ENCODE peak calls at places on chromosomes 11 and 22, in six cellular contexts. X, R, B, C, K and S are unnamed samples.
A peak's percentile ranks its signal among the peaks of the same experiment; 100 is the strongest.

GRCh38 chr11:70501026-70501901 is 102.9 kb downstream of the CTTN start:
- DNase-seq in X (no peak), R (peak; percentile 68), B (no peak), C (no peak), K (no peak), S (no peak)

GRCh38 chr11:71120346-71120963 is 131.9 kb downstream of the SHANK2 start:
- DNase-seq in X (peak; percentile 6), R (no peak), B (no peak), C (no peak), K (peak; percentile 42), S (peak; percentile 66)

GRCh38 chr22:37563153-37564081 is 3.1 kb downstream of the CDC42EP1 start:
- DNase-seq in X (peak; percentile 91), R (peak; percentile 98), B (peak; percentile 35), C (peak; percentile 91), K (peak; percentile 77), S (peak; percentile 82)

GRCh38 chr11:100769617-100770016 is 82.5 kb downstream of the ARHGAP42 start:
- DNase-seq in X (no peak), R (no peak), B (no peak), C (no peak), K (no peak), S (no peak)

GRCh38 chr11:122895591-122895990 is 13.0 kb downstream of the JHY start:
- DNase-seq in X (no peak), R (no peak), B (no peak), C (no peak), K (no peak), S (no peak)

GRCh38 chr22:46286941-46287872 is 9.5 kb upstream of the GTSE1 start:
- DNase-seq in X (no peak), R (no peak), B (no peak), C (no peak), K (no peak), S (no peak)

GRCh38 chr11:35803115-35803514 is 140.5 kb downstream of the TRIM44 start:
- DNase-seq in X (no peak), R (no peak), B (no peak), C (no peak), K (no peak), S (no peak)

GRCh38 chr11:2092956-2093412 is 46.2 kb downstream of the IGF2 start:
- DNase-seq in X (peak; percentile 62), R (peak; percentile 77), B (no peak), C (peak; percentile 88), K (peak; percentile 71), S (peak; percentile 98)

GRCh38 chr11:125685228-125685627 is 4.6 kb upstream of the ACRV1 start:
- DNase-seq in X (no peak), R (no peak), B (no peak), C (no peak), K (no peak), S (no peak)

GRCh38 chr11:44453871-44454270 is 111.6 kb upstream of the CD82 start:
- DNase-seq in X (no peak), R (no peak), B (no peak), C (peak; percentile 31), K (no peak), S (no peak)

GRCh38 chr11:128779036-128779435 is 85.2 kb downstream of the FLI1 start:
- DNase-seq in X (no peak), R (no peak), B (no peak), C (no peak), K (no peak), S (no peak)

GRCh38 chr22:37282385-37282677 is at the start of gene CYTH4:
- DNase-seq in X (no peak), R (no peak), B (no peak), C (no peak), K (peak; percentile 80), S (peak; percentile 70)

GRCh38 chr22:28821452-28821851 is 21.1 kb upstream of the XBP1 start:
- DNase-seq in X (no peak), R (no peak), B (no peak), C (no peak), K (no peak), S (no peak)

DNA sequence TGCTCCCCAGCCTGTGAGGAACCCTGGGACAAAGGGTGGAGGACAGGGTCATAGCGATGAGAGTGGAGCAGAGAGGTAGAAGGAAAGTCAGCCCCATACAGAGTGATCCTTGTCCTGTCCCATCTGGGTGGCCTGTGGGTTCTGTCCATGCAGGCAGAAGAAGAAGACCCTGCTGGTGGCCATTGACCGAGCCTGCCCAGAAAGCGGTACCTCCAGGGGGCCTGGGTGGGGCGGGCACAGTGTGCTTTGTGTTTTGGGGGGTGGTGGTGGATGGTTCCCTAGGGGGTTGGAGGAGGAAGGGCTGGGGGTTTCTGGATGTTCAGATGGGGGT is 7.9 kb downstream of the SIDT2 start:
- DNase-seq in X (no peak), R (no peak), B (no peak), C (peak; percentile 59), K (no peak), S (no peak)
- H3K4me1 ChIP-seq in X (no peaks in the 10 kb centered on the region), R (no peaks in the 10 kb centered on the region), B (no peaks in the 10 kb centered on the region), C (peaks cover 20% of the 10 kb centered on the region), K (peaks cover 3% of the 10 kb centered on the region), S (peaks cover 43% of the 10 kb centered on the region)

GRCh38 chr11:86811637-86812321 is 11.4 kb downstream of the PRSS23 start:
- DNase-seq in X (peak; percentile 62), R (peak; percentile 81), B (no peak), C (no peak), K (no peak), S (peak; percentile 55)
- H3K4me1 ChIP-seq in X (peaks cover 19% of the 10 kb centered on the region), R (peaks cover 38% of the 10 kb centered on the region), B (no peaks in the 10 kb centered on the region), C (peaks cover 21% of the 10 kb centered on the region), K (no peaks in the 10 kb centered on the region), S (peaks cover 53% of the 10 kb centered on the region)

GRCh38 chr11:117183724-117184349 is 5.3 kb downstream of the SIDT2 start:
- DNase-seq in X (no peak), R (no peak), B (no peak), C (no peak), K (no peak), S (peak; percentile 73)

GRCh38 chr11:117187799-117188481 is 9.4 kb downstream of the SIDT2 start:
- DNase-seq in X (no peak), R (no peak), B (no peak), C (peak; percentile 56), K (no peak), S (peak; percentile 30)

GRCh38 chr11:117187428-117187798 is 8.9 kb downstream of the SIDT2 start:
- DNase-seq in X (no peak), R (no peak), B (no peak), C (no peak), K (no peak), S (peak; percentile 25)

GRCh38 chr11:117187007-117187406 is 8.5 kb downstream of the SIDT2 start:
- DNase-seq in X (no peak), R (no peak), B (no peak), C (peak; percentile 48), K (no peak), S (no peak)

GRCh38 chr11:117185739-117186430 is 7.3 kb downstream of the SIDT2 start:
- DNase-seq in X (no peak), R (no peak), B (no peak), C (peak; percentile 28), K (no peak), S (peak; percentile 14)
- H3K4me1 ChIP-seq in X (peaks cover 2% of the 10 kb centered on the region), R (peaks cover 2% of the 10 kb centered on the region), B (peaks cover under 1% of the 10 kb centered on the region), C (peaks cover 25% of the 10 kb centered on the region), K (peaks cover 7% of the 10 kb centered on the region), S (peaks cover 81% of the 10 kb centered on the region)

DNA sequence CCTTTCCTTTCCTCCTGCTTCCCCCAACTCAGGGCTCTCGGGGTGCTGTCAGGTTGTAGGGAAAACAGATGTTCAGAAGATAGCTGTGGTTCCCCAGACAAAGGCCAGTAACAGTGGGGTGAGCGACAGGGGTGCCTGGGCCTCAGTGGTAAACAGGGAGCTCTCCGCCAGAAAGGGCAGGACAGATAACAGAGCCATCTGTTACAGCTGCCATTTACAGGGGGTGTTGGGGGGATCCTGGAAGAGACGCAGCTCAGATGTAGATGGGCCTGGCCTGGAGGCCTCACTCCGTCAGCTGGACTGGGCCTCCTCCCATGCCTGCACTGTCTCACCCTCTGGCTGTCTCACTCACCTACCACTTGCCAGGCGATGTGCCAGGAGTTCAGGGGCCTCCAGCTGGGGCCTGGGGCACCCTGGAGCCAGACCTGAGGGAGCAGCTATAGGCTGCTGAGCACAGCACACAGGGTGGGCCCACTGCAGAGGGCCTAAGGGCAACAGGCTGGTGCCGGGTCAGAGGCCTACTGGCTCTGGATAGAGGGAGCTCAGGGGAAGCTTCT is 16.4 kb upstream of the SUSD2 start:
- DNase-seq in X (no peak), R (no peak), B (no peak), C (no peak), K (no peak), S (no peak)
- H3K4me1 ChIP-seq in X (no peaks in the 10 kb centered on the region), R (peaks cover 3% of the 10 kb centered on the region), B (no peaks in the 10 kb centered on the region), C (peaks cover 12% of the 10 kb centered on the region), K (peaks cover 9% of the 10 kb centered on the region), S (peaks cover 54% of the 10 kb centered on the region)